ENCODE peak calls at places on chromosomes 7 and 10, in ten cellular contexts. Z, Q, X, F, K, G, J, U, O and P are unnamed samples.

GRCh38 chr10:133058267-133059092 is 29.2 kb upstream of the ADGRA1 start:
- DNase-seq in U (no peak), J (no peak), Q (no peak), X (no peak), O (peak), Z (no peak), G (no peak), K (no peak), F (no peak), P (no peak)

GRCh38 chr10:61592581-61592980 is 70.1 kb upstream of the CABCOCO1 start:
- DNase-seq in G (peak), O (no peak), X (no peak), Z (no peak), F (no peak), K (no peak), Q (no peak), U (peak), J (no peak), P (no peak)

GRCh38 chr7:142353147-142354058 is 95.5 kb upstream of the PRSS58 start:
- DNase-seq in O (no peak), U (no peak), F (no peak), Z (no peak), J (no peak), K (no peak), G (no peak), X (no peak), Q (no peak), P (no peak)

GRCh38 chr10:11610855-11611247 is 599 bp downstream of the USP6NL start:
- DNase-seq in U (peak), Z (peak), F (peak), G (peak), Q (no peak), J (no peak), K (no peak), O (peak), X (peak), P (peak)

GRCh38 chr7:111903797-111904196 is 302.4 kb downstream of the DOCK4 start:
- DNase-seq in F (no peak), K (no peak), X (no peak), G (peak), U (no peak), O (peak), J (no peak), Z (no peak), Q (no peak), P (no peak)

GRCh38 chr10:60962946-60963345 is 19.0 kb upstream of the RHOBTB1 start:
- DNase-seq in F (no peak), O (no peak), J (no peak), G (no peak), K (no peak), X (no peak), Z (no peak), Q (no peak), U (no peak), P (peak)

GRCh38 chr7:43868181-43868580 is 1.1 kb downstream of the MRPS24 start:
- DNase-seq in G (no peak), X (no peak), J (no peak), F (peak), K (no peak), Z (no peak), U (no peak), Q (no peak), O (no peak), P (no peak)

GRCh38 chr10:47309403-47310089 is 9.5 kb downstream of the GDF10 start:
- DNase-seq in G (no peak), X (no peak), U (no peak), K (no peak), Q (no peak), Z (no peak), J (no peak), O (peak), F (no peak), P (no peak)

GRCh38 chr10:132421377-132422168 is 24.6 kb downstream of the PWWP2B start:
- DNase-seq in G (no peak), O (peak), J (no peak), K (peak), X (peak), F (peak), Z (peak), U (peak), Q (peak), P (no peak)

GRCh38 chr10:114541081-114541833 is 116.8 kb downstream of the ABLIM1 start:
- DNase-seq in U (no peak), Q (peak), X (peak), J (peak), K (peak), G (peak), F (peak), O (peak), Z (peak), P (no peak)

GRCh38 chr10:59622320-59622901 is 87.2 kb downstream of the SLC16A9 start:
- DNase-seq in U (peak), J (no peak), Z (peak), O (peak), X (no peak), K (no peak), Q (no peak), G (peak), F (peak), P (no peak)

GRCh38 chr10:113958631-113959382 is 84.9 kb upstream of the ADRB1 start:
- DNase-seq in K (peak), U (peak), X (peak), Z (no peak), G (peak), F (peak), J (no peak), Q (no peak), O (peak), P (peak)

GRCh38 chr10:53903756-53904155 is 897.3 kb downstream of the PCDH15 start:
- DNase-seq in O (no peak), G (peak), U (no peak), J (no peak), Z (no peak), K (no peak), X (no peak), F (no peak), Q (no peak), P (no peak)

GRCh38 chr7:16409777-16410176 is 11.6 kb downstream of the CRPPA start:
- DNase-seq in X (no peak), K (no peak), F (no peak), O (no peak), Z (no peak), J (no peak), G (no peak), Q (no peak), U (no peak), P (peak)

GRCh38 chr10:121681171-121681752 is 83.0 kb upstream of the FGFR2 start:
- DNase-seq in U (no peak), X (no peak), F (no peak), J (no peak), G (no peak), Z (no peak), K (no peak), Q (no peak), O (no peak), P (no peak)

GRCh38 chr10:30199376-30200018 is 140.1 kb upstream of the JCAD start:
- DNase-seq in X (no peak), K (no peak), G (peak), Z (no peak), Q (no peak), J (no peak), U (no peak), F (no peak), O (no peak), P (no peak)

GRCh38 chr7:102272075-102272916 is 14.4 kb upstream of the SH2B2 start:
- DNase-seq in Q (peak), Z (peak), G (peak), O (peak), F (peak), X (peak), U (peak), K (peak), J (peak), P (peak)

GRCh38 chr10:101011517-101012423 is 12.2 kb downstream of the LZTS2 start:
- DNase-seq in F (no peak), U (peak), Q (no peak), X (no peak), K (no peak), G (no peak), O (peak), Z (no peak), J (no peak), P (no peak)

GRCh38 chr7:39686261-39686924 is 63.0 kb downstream of the RALA start:
- DNase-seq in J (no peak), U (no peak), Q (no peak), O (no peak), G (peak), F (no peak), X (no peak), K (no peak), Z (no peak), P (no peak)

GRCh38 chr10:35707642-35708425 is 65.7 kb upstream of the FZD8 start:
- DNase-seq in Z (no peak), U (no peak), X (no peak), F (no peak), O (no peak), G (no peak), Q (no peak), K (no peak), J (no peak), P (no peak)

GRCh38 chr7:109126404-109127050 is 556.9 kb downstream of the DNAJB9 start:
- DNase-seq in K (no peak), J (no peak), X (no peak), Q (no peak), G (no peak), F (no peak), U (no peak), Z (no peak), O (no peak), P (no peak)

GRCh38 chr10:24762966-24763623 is 39.4 kb upstream of the ARHGAP21 start:
- DNase-seq in J (no peak), K (no peak), G (peak), F (no peak), Q (no peak), O (peak), X (no peak), U (no peak), Z (no peak), P (peak)

GRCh38 chr7:121083790-121084251 is 95.3 kb downstream of the CPED1 start:
- DNase-seq in U (no peak), F (no peak), X (no peak), O (peak), Z (no peak), J (no peak), Q (no peak), G (peak), K (no peak), P (peak)

GRCh38 chr10:693506-693905 is 4.0 kb upstream of the DIP2C start:
- DNase-seq in F (no peak), O (no peak), K (no peak), U (peak), G (no peak), Q (no peak), X (no peak), Z (no peak), J (no peak), P (peak)

GRCh38 chr7:35967366-35968139 is 166.7 kb downstream of the SEPTIN7 start:
- DNase-seq in K (no peak), Z (no peak), U (no peak), Q (no peak), X (no peak), J (no peak), O (peak), G (no peak), F (no peak), P (no peak)

GRCh38 chr10:124560377-124560776 is 98.8 kb downstream of the LHPP start:
- DNase-seq in J (no peak), Z (peak), U (no peak), O (peak), K (peak), G (no peak), Q (peak), F (no peak), X (peak), P (no peak)

GRCh38 chr7:130486114-130486962 is 5.5 kb upstream of the MEST start:
- DNase-seq in J (peak), O (peak), G (no peak), Q (no peak), U (peak), Z (peak), X (peak), F (peak), K (no peak), P (no peak)

GRCh38 chr10:68992721-68993440 is 4.3 kb downstream of the KIFBP start:
- DNase-seq in U (no peak), K (peak), Q (no peak), G (peak), F (no peak), O (peak), J (no peak), Z (peak), X (peak), P (no peak)
- H3K27ac ChIP-seq in U (peak), K (peak), Q (peak), G (peak), F (no peak), O (peak), J (no peak), Z (peak), X (peak), P (peak)

GRCh38 chr7:100469227-100470044 is 5.4 kb upstream of the SPACDR start:
- DNase-seq in K (peak), Q (peak), X (peak), G (peak), J (peak), U (peak), Z (peak), O (peak), F (peak), P (peak)
- H3K27ac ChIP-seq in K (no peak), Q (peak), X (no peak), G (no peak), J (no peak), U (peak), Z (peak), O (no peak), F (no peak), P (no peak)

DNA sequence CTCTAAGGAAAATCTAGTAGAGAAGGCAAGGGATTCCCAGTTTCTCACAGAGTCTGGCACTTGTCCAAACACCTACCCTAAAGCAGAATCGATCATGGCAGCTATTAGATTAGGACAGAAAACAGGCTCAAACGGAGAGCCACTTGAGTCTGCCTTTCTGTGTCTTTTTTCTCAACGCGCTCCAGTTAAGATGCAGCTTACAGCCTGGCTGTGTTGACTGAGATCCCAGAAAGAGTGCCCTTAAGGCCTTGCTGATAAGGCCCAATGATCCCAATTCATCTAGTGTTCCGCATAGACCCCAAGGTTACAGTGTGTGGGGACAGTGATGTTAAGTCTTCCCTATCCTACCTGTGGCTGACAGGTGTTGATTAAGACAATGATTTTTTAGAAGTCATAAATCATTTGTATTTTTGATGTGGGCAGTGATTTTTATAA is 974 bp downstream of the TMEM106B start:
- DNase-seq in O (no peak), U (peak), J (no peak), Z (no peak), K (no peak), F (peak), G (no peak), Q (no peak), X (no peak), P (no peak)
- H3K27ac ChIP-seq in O (peak), U (peak), J (peak), Z (peak), K (peak), F (peak), G (peak), Q (peak), X (peak), P (no peak)

DNA sequence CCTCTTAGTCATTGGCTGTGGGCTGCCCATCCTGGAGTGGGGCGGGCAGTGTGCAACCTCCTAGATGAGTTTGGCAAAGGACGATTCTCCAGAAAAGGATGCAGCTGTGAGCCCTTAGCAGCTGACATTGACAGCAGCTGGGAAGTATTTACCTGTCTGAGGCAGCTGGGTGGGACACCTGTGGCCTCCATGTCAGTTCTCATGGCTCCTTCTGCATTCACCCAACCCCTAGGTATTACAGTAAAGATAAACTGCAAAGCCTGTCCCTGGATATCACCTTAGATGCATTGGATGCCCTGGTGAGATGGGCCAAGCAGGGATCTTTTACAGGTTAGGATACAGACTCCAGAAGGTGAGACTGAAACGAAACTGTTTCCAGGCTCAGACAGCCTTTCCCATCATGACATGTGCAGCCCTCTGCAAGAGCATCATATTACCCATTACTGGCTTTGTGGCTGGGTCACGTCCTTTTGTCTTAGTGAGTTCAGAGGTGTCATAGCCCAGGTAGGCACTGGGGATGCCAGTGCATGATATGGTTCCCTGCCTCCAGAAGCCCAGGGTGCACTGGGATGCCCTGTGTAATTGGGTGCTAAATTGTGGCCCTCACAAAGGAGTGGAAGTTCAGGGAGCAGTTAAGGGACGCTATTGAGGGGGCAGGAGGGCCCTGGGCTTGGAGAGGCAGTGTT is 28.9 kb downstream of the MINDY4 start:
- DNase-seq in O (peak), U (no peak), K (no peak), F (no peak), X (no peak), Z (no peak), G (no peak), Q (no peak), J (no peak), P (no peak)
- H3K27ac ChIP-seq in O (peak), U (no peak), K (peak), F (no peak), X (no peak), Z (no peak), G (no peak), Q (no peak), J (no peak), P (no peak)